ENCODE peak calls at places on chromosomes 12 and 14, in seven cellular contexts. A is pancreas, W is GM20000, T is GM12865, J is foreskin fibroblast, M is psoas muscle, Q is cardiac fibroblast. X is an unnamed sample.

GRCh38 chr14:51750542-51750941 is 98.8 kb downstream of the FRMD6 start:
- DNase-seq in A (no peak), W (no peak), T (no peak), J (no peak), M (no peak), Q (no peak), X (peak; percentile 8)

GRCh38 chr12:109758406-109759075 is 44.9 kb downstream of the FAM222A start:
- DNase-seq in A (peak; percentile 6), W (no peak), T (no peak), J (no peak), M (peak; percentile 25), Q (no peak), X (no peak)

GRCh38 chr12:6953417-6954315 is 2.5 kb downstream of the PTPN6 start:
- DNase-seq in A (no peak), W (peak; percentile 81), T (peak; percentile 96), J (no peak), M (peak; percentile 66), Q (peak; percentile 68), X (no peak)

GRCh38 chr12:123995023-123995422 is 22.0 kb downstream of the ZNF664 start:
- DNase-seq in A (no peak), W (peak; percentile 14), T (no peak), J (peak; percentile 57), M (no peak), Q (peak; percentile 71), X (peak; percentile 60)

GRCh38 chr14:58238252-58239247 is 6.1 kb upstream of the PSMA3 start:
- DNase-seq in A (no peak), W (peak; percentile 7), T (no peak), J (peak; percentile 12), M (no peak), Q (peak; percentile 66), X (no peak)

GRCh38 chr12:85920324-85920947 is 46.3 kb downstream of the NTS start:
- DNase-seq in A (no peak), W (peak; percentile 40), T (peak; percentile 18), J (no peak), M (no peak), Q (peak; percentile 27), X (peak; percentile 39)

GRCh38 chr12:74903522-74903921 is 306.1 kb downstream of the KCNC2 start:
- DNase-seq in A (no peak), W (no peak), T (no peak), J (no peak), M (no peak), Q (no peak), X (peak; percentile 20)

GRCh38 chr14:44283836-44284235 is 223.2 kb downstream of the FSCB start:
- DNase-seq in A (no peak), W (no peak), T (no peak), J (no peak), M (no peak), Q (no peak), X (no peak)

GRCh38 chr12:120696599-120696998 is 9.7 kb downstream of the MLEC start:
- DNase-seq in A (no peak), W (no peak), T (no peak), J (no peak), M (no peak), Q (no peak), X (no peak)

GRCh38 chr14:34713681-34714319 is 593 bp downstream of the CFL2 start:
- DNase-seq in A (peak; percentile 14), W (peak; percentile 51), T (peak; percentile 26), J (peak; percentile 76), M (peak; percentile 71), Q (peak; percentile 61), X (peak; percentile 59)

GRCh38 chr12:56897844-56898341 is 36.3 kb downstream of the SDR9C7 start:
- DNase-seq in A (no peak), W (no peak), T (no peak), J (no peak), M (no peak), Q (no peak), X (peak; percentile 93)

GRCh38 chr12:81350309-81350708 is 272.4 kb downstream of the ACSS3 start:
- DNase-seq in A (no peak), W (no peak), T (no peak), J (no peak), M (no peak), Q (no peak), X (no peak)

GRCh38 chr12:43038991-43039390 is 449.4 kb upstream of the PRICKLE1 start:
- DNase-seq in A (no peak), W (no peak), T (no peak), J (no peak), M (no peak), Q (no peak), X (no peak)

GRCh38 chr12:46774011-46774633 is 51.7 kb downstream of the SLC38A4 start:
- DNase-seq in A (no peak), W (no peak), T (no peak), J (peak; percentile 44), M (no peak), Q (peak; percentile 36), X (peak; percentile 33)

GRCh38 chr14:34111933-34112332 is 161.1 kb upstream of the EGLN3 start:
- DNase-seq in A (no peak), W (no peak), T (no peak), J (no peak), M (no peak), Q (no peak), X (no peak)

GRCh38 chr14:62943202-62943601 is 102.1 kb downstream of the KCNH5 start:
- DNase-seq in A (no peak), W (no peak), T (no peak), J (no peak), M (no peak), Q (no peak), X (no peak)

GRCh38 chr14:66495214-66496098 is 9.3 kb downstream of the CCDC196 start:
- DNase-seq in A (peak; percentile 53), W (peak; percentile 48), T (peak; percentile 78), J (peak; percentile 51), M (no peak), Q (peak; percentile 84), X (peak; percentile 69)

GRCh38 chr14:50056457-50056856 is 59.9 kb downstream of the VCPKMT start:
- DNase-seq in A (no peak), W (no peak), T (no peak), J (no peak), M (no peak), Q (no peak), X (no peak)

GRCh38 chr12:64566122-64566521 is 44.2 kb upstream of the RASSF3 start:
- DNase-seq in A (no peak), W (no peak), T (no peak), J (no peak), M (no peak), Q (no peak), X (no peak)

GRCh38 chr14:94539181-94539580 is 22.1 kb upstream of the SERPINA4 start:
- DNase-seq in A (no peak), W (no peak), T (no peak), J (no peak), M (no peak), Q (no peak), X (no peak)

GRCh38 chr14:66141733-66142132 is 344.4 kb upstream of the CCDC196 start:
- DNase-seq in A (no peak), W (no peak), T (no peak), J (no peak), M (no peak), Q (no peak), X (no peak)

GRCh38 chr12:100991059-100991562 is 196.5 kb downstream of the ANO4 start:
- DNase-seq in A (no peak), W (no peak), T (no peak), J (no peak), M (no peak), Q (no peak), X (no peak)

GRCh38 chr12:100995771-100996170 is 201.2 kb downstream of the ANO4 start:
- DNase-seq in A (no peak), W (peak; percentile 21), T (peak; percentile 77), J (no peak), M (no peak), Q (no peak), X (no peak)

GRCh38 chr12:100992194-100992593 is 197.6 kb downstream of the ANO4 start:
- DNase-seq in A (no peak), W (no peak), T (no peak), J (no peak), M (no peak), Q (no peak), X (no peak)

GRCh38 chr12:100995201-100995600 is 200.6 kb downstream of the ANO4 start:
- DNase-seq in A (no peak), W (peak; percentile 15), T (peak; percentile 39), J (peak; percentile 15), M (no peak), Q (peak; percentile 36), X (peak; percentile 34)

GRCh38 chr12:100993916-100994315 is 199.3 kb downstream of the ANO4 start:
- DNase-seq in A (no peak), W (no peak), T (no peak), J (no peak), M (no peak), Q (no peak), X (no peak)
- TF ChIP-seq CTCF in A (no peak), W (no peak), T (no peak), J (no peak), M (no peak), Q (no peak), X (no peak)

DNA sequence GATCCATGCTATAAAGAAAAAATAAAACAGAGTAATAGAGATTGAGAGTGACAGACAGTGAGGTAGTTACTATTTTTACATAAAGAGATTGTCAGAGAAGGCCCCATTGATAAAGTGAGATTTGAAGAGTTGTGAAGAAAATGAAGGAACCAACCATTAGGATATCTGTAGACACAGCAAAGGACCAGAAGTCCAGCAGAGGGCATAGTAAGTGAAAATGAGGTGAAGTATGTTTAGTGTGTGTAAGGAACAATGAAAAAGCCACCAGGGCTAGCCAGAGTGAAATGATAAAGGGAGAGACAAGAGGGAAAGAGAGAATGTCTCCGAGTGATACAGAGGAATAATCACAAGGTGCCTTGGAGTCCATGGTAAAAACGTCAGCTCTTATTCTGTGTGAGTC is 411.0 kb downstream of the NELL2 start:
- DNase-seq in A (no peak), W (no peak), T (no peak), J (no peak), M (no peak), Q (no peak), X (no peak)
- TF ChIP-seq CTCF in A (no peak), W (no peak), T (no peak), J (no peak), M (no peak), Q (no peak), X (no peak)

GRCh38 chr12:113725557-113725876 is 240.6 kb downstream of the RBM19 start:
- DNase-seq in A (no peak), W (no peak), T (no peak), J (no peak), M (no peak), Q (no peak), X (no peak)

GRCh38 chr12:113726254-113726819 is 239.8 kb downstream of the RBM19 start:
- DNase-seq in A (no peak), W (no peak), T (no peak), J (no peak), M (no peak), Q (no peak), X (no peak)

GRCh38 chr12:113722747-113723146 is 243.4 kb downstream of the RBM19 start:
- DNase-seq in A (no peak), W (no peak), T (no peak), J (no peak), M (no peak), Q (no peak), X (no peak)

GRCh38 chr12:113723631-113724030 is 242.5 kb downstream of the RBM19 start:
- DNase-seq in A (no peak), W (no peak), T (no peak), J (no peak), M (no peak), Q (no peak), X (no peak)

GRCh38 chr12:113724703-113725556 is 241.2 kb downstream of the RBM19 start:
- DNase-seq in A (no peak), W (no peak), T (no peak), J (no peak), M (no peak), Q (no peak), X (no peak)
- TF ChIP-seq CTCF in A (no peak), W (no peak), T (no peak), J (no peak), M (no peak), Q (no peak), X (no peak)

GRCh38 chr12:122081697-122082221 is 3.2 kb downstream of the MLXIP start:
- DNase-seq in A (no peak), W (peak; percentile 70), T (peak; percentile 82), J (peak; percentile 54), M (no peak), Q (peak; percentile 91), X (no peak)
- TF ChIP-seq CTCF in A (no peak), W (no peak), T (no peak), J (no peak), M (no peak), Q (no peak), X (no peak)